ENCODE peak calls at places on chromosome 22, in ten cellular contexts. Y, N, F, L, A, W, X, H, K and S are unnamed samples.

GRCh38 chr22:49086606-49087157 is 741.0 kb downstream of the BRD1 start:
- DNase-seq in Y (no peak), H (no peak), X (no peak), A (no peak), F (no peak), L (no peak), N (no peak), W (no peak), K (no peak), S (no peak)

GRCh38 chr22:48706934-48707748 is 1120.5 kb downstream of the BRD1 start:
- DNase-seq in A (no peak), F (no peak), W (no peak), X (no peak), L (no peak), H (no peak), Y (no peak), K (no peak), N (no peak), S (no peak)

GRCh38 chr22:50305658-50306566 is 1.5 kb downstream of the PLXNB2 start:
- DNase-seq in H (peak; percentile 93), L (no peak), F (peak; percentile 86), X (no peak), K (no peak), N (no peak), Y (peak; percentile 29), A (no peak), W (peak; percentile 86), S (no peak)

GRCh38 chr22:29331213-29331612 is 15.7 kb upstream of the RASL10A start:
- DNase-seq in L (no peak), A (no peak), Y (no peak), W (no peak), K (no peak), N (no peak), X (no peak), H (peak; percentile 59), F (no peak), S (no peak)

GRCh38 chr22:40951795-40952602 is 821 bp downstream of the RBX1 start:
- DNase-seq in N (no peak), F (no peak), L (no peak), A (no peak), X (peak; percentile 13), W (no peak), K (no peak), H (peak; percentile 22), Y (no peak), S (no peak)

GRCh38 chr22:43714104-43714503 is 98.0 kb downstream of the EFCAB6 start:
- DNase-seq in N (no peak), W (no peak), X (no peak), A (no peak), L (no peak), Y (no peak), K (no peak), F (no peak), H (no peak), S (no peak)

GRCh38 chr22:41479671-41480396 is 10.9 kb downstream of the ACO2 start:
- DNase-seq in Y (no peak), A (peak; percentile 15), W (no peak), X (no peak), F (no peak), L (no peak), K (no peak), N (no peak), H (peak; percentile 69), S (no peak)

GRCh38 chr22:44782286-44782830 is 30.0 kb downstream of the ARHGAP8 start:
- DNase-seq in L (no peak), K (no peak), N (no peak), Y (no peak), A (no peak), X (no peak), F (no peak), H (no peak), W (no peak), S (no peak)

GRCh38 chr22:47001288-47001687 is 238.8 kb downstream of the TBC1D22A start:
- DNase-seq in N (no peak), A (no peak), L (no peak), X (no peak), H (no peak), K (peak; percentile 74), F (no peak), Y (no peak), W (no peak), S (no peak)

GRCh38 chr22:22786301-22787115 is 101.1 kb upstream of the IGLL5 start:
- DNase-seq in L (no peak), H (no peak), W (no peak), X (no peak), A (no peak), Y (no peak), F (no peak), N (no peak), K (no peak), S (no peak)

GRCh38 chr22:24697671-24698082 is 76.8 kb downstream of the PIWIL3 start:
- DNase-seq in L (no peak), F (peak; percentile 78), A (no peak), Y (no peak), X (no peak), H (no peak), W (no peak), N (no peak), K (no peak), S (no peak)

GRCh38 chr22:19928207-19928606 is 13.4 kb upstream of the COMT start:
- DNase-seq in X (no peak), K (no peak), A (no peak), H (no peak), N (no peak), Y (no peak), W (peak; percentile 20), F (no peak), L (no peak), S (no peak)

GRCh38 chr22:28027453-28028448 is 108.7 kb upstream of the PITPNB start:
- DNase-seq in X (no peak), N (no peak), H (no peak), Y (no peak), W (no peak), A (no peak), L (no peak), F (no peak), K (no peak), S (no peak)

GRCh38 chr22:31090217-31091085 is 9.3 kb downstream of the SMTN start:
- DNase-seq in F (no peak), A (no peak), L (no peak), Y (no peak), K (no peak), N (no peak), W (no peak), X (no peak), H (no peak), S (no peak)

GRCh38 chr22:26362471-26362870 is 66.6 kb upstream of the ASPHD2 start:
- DNase-seq in K (no peak), N (no peak), X (no peak), L (no peak), H (peak; percentile 63), F (no peak), Y (no peak), W (no peak), A (no peak), S (no peak)

GRCh38 chr22:24137595-24137994 is 43.7 kb upstream of the SUSD2 start:
- DNase-seq in H (peak; percentile 47), Y (no peak), W (no peak), N (no peak), X (no peak), K (no peak), A (no peak), L (no peak), F (no peak), S (no peak)

GRCh38 chr22:41301085-41302015 is at the start of gene ZC3H7B:
- DNase-seq in L (peak; percentile 69), N (peak; percentile 69), W (peak; percentile 89), Y (peak; percentile 73), K (peak; percentile 87), X (peak; percentile 78), H (peak; percentile 78), F (peak; percentile 77), A (peak; percentile 83), S (peak; percentile 80)

GRCh38 chr22:41197808-41198585 is 7.1 kb upstream of the L3MBTL2 start:
- DNase-seq in X (no peak), N (peak; percentile 42), H (peak; percentile 55), W (peak; percentile 57), Y (peak; percentile 30), A (peak; percentile 37), L (peak; percentile 16), K (peak; percentile 55), F (peak; percentile 72), S (peak; percentile 30)

GRCh38 chr22:28951969-28952521 is 68.7 kb downstream of the ZNRF3 start:
- DNase-seq in W (no peak), Y (no peak), F (no peak), H (peak; percentile 25), N (no peak), K (no peak), A (peak; percentile 30), X (no peak), L (no peak), S (no peak)

GRCh38 chr22:25282346-25282670 is 62.9 kb downstream of the CRYBB2 start:
- DNase-seq in X (peak; percentile 10), K (no peak), Y (no peak), N (no peak), H (no peak), W (no peak), F (no peak), A (no peak), L (no peak), S (no peak)

GRCh38 chr22:24805790-24806662 is at the start of gene SGSM1:
- DNase-seq in X (peak; percentile 64), L (peak; percentile 63), Y (peak; percentile 88), K (peak; percentile 85), W (peak; percentile 84), F (no peak), N (peak; percentile 72), H (peak; percentile 44), A (peak; percentile 88), S (peak; percentile 42)

GRCh38 chr22:41722496-41722895 is 23.2 kb downstream of the MEI1 start:
- DNase-seq in X (no peak), L (no peak), A (no peak), W (no peak), N (no peak), H (peak; percentile 47), K (no peak), Y (no peak), F (no peak), S (no peak)

GRCh38 chr22:37057226-37057625 is 5.7 kb downstream of the KCTD17 start:
- DNase-seq in F (no peak), H (no peak), Y (no peak), A (no peak), W (peak; percentile 41), X (no peak), N (no peak), L (no peak), K (no peak), S (no peak)

GRCh38 chr22:46525681-46526483 is 11.5 kb downstream of the CELSR1 start:
- DNase-seq in H (peak; percentile 22), Y (no peak), K (no peak), F (no peak), X (no peak), L (no peak), A (no peak), N (no peak), W (no peak), S (no peak)

GRCh38 chr22:30426395-30427353 is 1.1 kb downstream of the MTFP1 start:
- DNase-seq in L (peak; percentile 79), F (no peak), X (peak; percentile 74), W (peak; percentile 89), K (peak; percentile 85), H (peak; percentile 67), N (peak; percentile 86), Y (peak; percentile 81), A (peak; percentile 88), S (peak; percentile 74)

GRCh38 chr22:28600546-28601143 is 79.0 kb downstream of the TTC28 start:
- DNase-seq in K (peak; percentile 70), F (peak; percentile 61), X (no peak), Y (no peak), W (no peak), H (peak; percentile 57), A (no peak), N (no peak), L (no peak), S (no peak)

GRCh38 chr22:30214703-30215405 is 31.7 kb downstream of the LIF start:
- DNase-seq in X (no peak), H (no peak), L (no peak), F (peak; percentile 63), Y (no peak), N (no peak), K (no peak), A (no peak), W (no peak), S (no peak)